ENCODE peak calls at places on chromosomes 1 and 21, in four cellular contexts. One of them, this sample, is unnamed.

GRCh38 chr1:24210195-24210627 is 23.1 kb upstream of the IFNLR1 start:
- DNase-seq in GM12878: no peak
- DNase-seq in K562: no peak
- DNase-seq in HepG2: peak; percentile 34
- DNase-seq in this sample: no peak

GRCh38 chr1:109790735-109791494 is 27.2 kb upstream of the EPS8L3 start:
- DNase-seq in GM12878: peak; percentile 23
- DNase-seq in K562: peak; percentile 66
- DNase-seq in HepG2: peak; percentile 70
- DNase-seq in this sample: peak; percentile 97

GRCh38 chr1:216600730-216601426 is 122.4 kb downstream of the ESRRG start:
- DNase-seq in GM12878: no peak
- DNase-seq in K562: no peak
- DNase-seq in HepG2: peak; percentile 18
- DNase-seq in this sample: no peak

GRCh38 chr1:10019561-10019960 is 13.2 kb upstream of the UBE4B start:
- DNase-seq in GM12878: no peak
- DNase-seq in K562: no peak
- DNase-seq in HepG2: no peak
- DNase-seq in this sample: no peak

GRCh38 chr1:58888776-58889341 is 105.0 kb upstream of the JUN start:
- DNase-seq in GM12878: no peak
- DNase-seq in K562: no peak
- DNase-seq in HepG2: no peak
- DNase-seq in this sample: no peak

GRCh38 chr1:55781944-55782482 is 566.8 kb upstream of the USP24 start:
- DNase-seq in GM12878: no peak
- DNase-seq in K562: no peak
- DNase-seq in HepG2: no peak
- DNase-seq in this sample: no peak

GRCh38 chr1:30706528-30706927 is 16.9 kb downstream of the MATN1 start:
- DNase-seq in GM12878: no peak
- DNase-seq in K562: no peak
- DNase-seq in HepG2: no peak
- DNase-seq in this sample: no peak

GRCh38 chr21:33078907-33079582 is 9.1 kb downstream of the OLIG1 start:
- DNase-seq in GM12878: peak; percentile 88
- DNase-seq in K562: peak; percentile 53
- DNase-seq in HepG2: peak; percentile 17
- DNase-seq in this sample: peak; percentile 90

GRCh38 chr1:938088-938683 is 14.5 kb downstream of the SAMD11 start:
- DNase-seq in GM12878: no peak
- DNase-seq in K562: peak; percentile 63
- DNase-seq in HepG2: peak; percentile 29
- DNase-seq in this sample: no peak

DNA sequence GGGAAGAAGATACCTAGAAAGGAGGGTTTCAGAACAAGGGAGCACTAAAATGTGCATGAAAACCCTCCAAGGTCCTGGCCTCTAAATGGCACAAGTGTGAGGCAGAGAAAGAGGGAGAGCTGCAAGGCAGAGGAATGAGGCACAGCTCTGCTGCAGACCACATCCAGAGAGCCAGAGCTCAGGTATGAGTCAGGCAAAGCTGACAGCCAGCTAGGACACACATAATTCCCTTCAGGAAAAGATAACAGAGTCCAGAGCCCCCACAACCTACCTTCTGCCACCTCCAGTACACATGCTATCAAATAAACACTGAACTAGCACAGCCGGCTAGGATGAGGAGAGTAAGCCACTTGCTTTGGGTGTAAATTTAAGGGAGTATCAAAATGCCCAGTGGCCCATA is 62.2 kb downstream of the HSF2BP start:
- DNase-seq in GM12878: no peak
- DNase-seq in K562: no peak
- DNase-seq in HepG2: peak; percentile 69
- DNase-seq in this sample: no peak
- TF ChIP-seq GABPA in GM12878: no peak
- TF ChIP-seq GABPA in K562: no peak
- TF ChIP-seq GABPA in HepG2: no peak
- TF ChIP-seq GABPA in this sample: no peak

DNA sequence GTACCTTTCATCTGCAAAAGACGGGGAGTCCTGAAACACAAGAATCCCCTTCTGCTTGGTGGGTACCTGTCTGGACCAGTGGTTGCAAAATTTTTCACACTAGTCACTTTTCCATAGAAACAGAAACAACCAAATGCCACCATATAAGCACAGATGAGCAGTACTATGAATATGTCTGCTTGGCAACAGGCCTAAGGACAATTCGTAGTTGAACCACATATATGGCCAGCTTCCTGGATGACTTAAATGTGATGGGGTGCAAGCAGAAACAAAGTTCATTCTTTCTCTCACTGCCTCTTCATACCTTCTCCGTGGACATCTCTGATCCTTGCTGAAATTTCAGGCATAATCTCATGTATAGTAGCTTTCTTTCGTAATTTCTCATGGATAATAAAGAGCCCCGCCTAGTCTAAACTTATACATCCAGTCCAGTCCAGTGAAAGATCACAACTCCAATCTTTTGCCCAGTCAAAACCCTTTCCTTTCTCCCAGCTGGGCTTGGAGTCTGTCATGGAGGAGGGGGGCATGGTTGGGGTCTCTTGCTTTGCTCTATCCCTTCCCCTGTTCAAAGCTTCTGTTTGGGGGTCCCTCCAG is 7.0 kb downstream of the FCAMR start:
- DNase-seq in GM12878: no peak
- DNase-seq in K562: no peak
- DNase-seq in HepG2: no peak
- DNase-seq in this sample: no peak
- H3K4me3 ChIP-seq in GM12878: no peak overlapping the region
- H3K4me3 ChIP-seq in K562: no peak overlapping the region
- H3K4me3 ChIP-seq in HepG2: no peak overlapping the region
- H3K4me3 ChIP-seq in this sample: no peak overlapping the region

GRCh38 chr1:232876506-232877360 is 71.5 kb downstream of the MAP10 start:
- DNase-seq in GM12878: no peak
- DNase-seq in K562: no peak
- DNase-seq in HepG2: no peak
- DNase-seq in this sample: no peak
- TF ChIP-seq GABPA in GM12878: no peak
- TF ChIP-seq GABPA in K562: no peak
- TF ChIP-seq GABPA in HepG2: no peak
- TF ChIP-seq GABPA in this sample: no peak

GRCh38 chr1:184145083-184145482 is 93.6 kb downstream of the TSEN15 start:
- DNase-seq in GM12878: no peak
- DNase-seq in K562: no peak
- DNase-seq in HepG2: no peak
- DNase-seq in this sample: no peak

GRCh38 chr1:184150776-184151531 is 99.4 kb downstream of the TSEN15 start:
- DNase-seq in GM12878: no peak
- DNase-seq in K562: no peak
- DNase-seq in HepG2: no peak
- DNase-seq in this sample: no peak

GRCh38 chr1:184143449-184143848 is 91.9 kb downstream of the TSEN15 start:
- DNase-seq in GM12878: no peak
- DNase-seq in K562: no peak
- DNase-seq in HepG2: no peak
- DNase-seq in this sample: no peak

GRCh38 chr1:184141481-184141880 is 90.0 kb downstream of the TSEN15 start:
- DNase-seq in GM12878: no peak
- DNase-seq in K562: no peak
- DNase-seq in HepG2: no peak
- DNase-seq in this sample: no peak

GRCh38 chr1:184146202-184146601 is 94.7 kb downstream of the TSEN15 start:
- DNase-seq in GM12878: no peak
- DNase-seq in K562: no peak
- DNase-seq in HepG2: no peak
- DNase-seq in this sample: no peak
- H3K4me3 ChIP-seq in GM12878: no peak overlapping the region
- H3K4me3 ChIP-seq in K562: no peak overlapping the region
- H3K4me3 ChIP-seq in HepG2: no peak overlapping the region
- H3K4me3 ChIP-seq in this sample: no peak overlapping the region

DNA sequence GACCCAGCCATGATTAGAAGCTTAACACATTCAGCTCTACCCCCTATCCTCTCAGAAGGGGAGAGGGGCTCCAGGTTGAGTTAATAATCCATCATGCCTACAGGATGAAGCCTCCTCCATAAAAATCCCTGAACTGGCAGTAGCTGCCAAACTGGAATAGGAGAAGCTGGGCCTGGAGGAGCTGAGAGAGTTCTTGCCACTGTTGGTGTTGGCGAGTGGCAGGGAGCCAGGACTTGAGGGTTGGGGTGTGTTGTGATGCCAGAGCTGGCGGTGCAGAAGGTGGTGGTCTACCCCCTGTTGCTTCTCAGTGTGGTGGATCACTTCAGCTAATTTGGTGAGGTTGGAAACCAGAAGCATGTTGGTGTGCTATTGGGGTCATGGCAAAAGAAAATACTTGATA is 36.5 kb downstream of the IVNS1ABP start:
- DNase-seq in GM12878: no peak
- DNase-seq in K562: no peak
- DNase-seq in HepG2: no peak
- DNase-seq in this sample: no peak
- TF ChIP-seq GABPA in GM12878: no peak
- TF ChIP-seq GABPA in K562: no peak
- TF ChIP-seq GABPA in HepG2: no peak
- TF ChIP-seq GABPA in this sample: no peak

GRCh38 chr1:63321061-63321787 is 1.1 kb upstream of the FOXD3 start:
- DNase-seq in GM12878: no peak
- DNase-seq in K562: no peak
- DNase-seq in HepG2: no peak
- DNase-seq in this sample: no peak

GRCh38 chr1:63318255-63319068 is 3.9 kb upstream of the FOXD3 start:
- DNase-seq in GM12878: no peak
- DNase-seq in K562: no peak
- DNase-seq in HepG2: no peak
- DNase-seq in this sample: no peak

GRCh38 chr1:63319069-63320023 is 3.0 kb upstream of the FOXD3 start:
- DNase-seq in GM12878: no peak
- DNase-seq in K562: no peak
- DNase-seq in HepG2: no peak
- DNase-seq in this sample: no peak

GRCh38 chr1:63321788-63322247 is 549 bp upstream of the FOXD3 start:
- DNase-seq in GM12878: no peak
- DNase-seq in K562: no peak
- DNase-seq in HepG2: no peak
- DNase-seq in this sample: no peak

GRCh38 chr1:63320024-63320799 is 2.2 kb upstream of the FOXD3 start:
- DNase-seq in GM12878: no peak
- DNase-seq in K562: no peak
- DNase-seq in HepG2: no peak
- DNase-seq in this sample: no peak
- H3K4me3 ChIP-seq in GM12878: no peak overlapping the region
- H3K4me3 ChIP-seq in K562: no peak overlapping the region
- H3K4me3 ChIP-seq in HepG2: no peak overlapping the region
- H3K4me3 ChIP-seq in this sample: peak overlapping the region; percentile 11

GRCh38 chr1:19765623-19766022 is 34.1 kb downstream of the TMCO4 start:
- DNase-seq in GM12878: no peak
- DNase-seq in K562: no peak
- DNase-seq in HepG2: no peak
- DNase-seq in this sample: no peak

GRCh38 chr1:19768321-19769210 is 31.1 kb downstream of the TMCO4 start:
- DNase-seq in GM12878: no peak
- DNase-seq in K562: no peak
- DNase-seq in HepG2: no peak
- DNase-seq in this sample: no peak

GRCh38 chr1:19762175-19762779 is 37.4 kb downstream of the TMCO4 start:
- DNase-seq in GM12878: no peak
- DNase-seq in K562: peak; percentile 87
- DNase-seq in HepG2: peak; percentile 6
- DNase-seq in this sample: peak; percentile 6

GRCh38 chr1:19769211-19769932 is 30.3 kb downstream of the TMCO4 start:
- DNase-seq in GM12878: no peak
- DNase-seq in K562: no peak
- DNase-seq in HepG2: no peak
- DNase-seq in this sample: no peak

GRCh38 chr1:19764848-19765247 is 34.9 kb downstream of the TMCO4 start:
- DNase-seq in GM12878: no peak
- DNase-seq in K562: no peak
- DNase-seq in HepG2: no peak
- DNase-seq in this sample: no peak
- TF ChIP-seq GABPA in GM12878: no peak
- TF ChIP-seq GABPA in K562: no peak
- TF ChIP-seq GABPA in HepG2: no peak
- TF ChIP-seq GABPA in this sample: no peak

This sample was measured in HL-60.